ENCODE peak calls at places on chromosomes 7 and 10, in seven cellular contexts. K, H, I, B, T, L and O are unnamed samples.

GRCh38 chr10:24419067-24419466 is 210.1 kb downstream of the KIAA1217 start:
- DNase-seq in K (no peak), H (no peak), I (no peak), B (no peak), T (no peak), L (no peak), O (no peak)

GRCh38 chr7:24963218-24963617 is 16.8 kb downstream of the OSBPL3 start:
- DNase-seq in K (no peak), H (peak; percentile 32), I (no peak), B (no peak), T (peak; percentile 45), L (no peak), O (no peak)

GRCh38 chr10:35889226-35889625 is 247.1 kb upstream of the FZD8 start:
- DNase-seq in K (no peak), H (no peak), I (no peak), B (no peak), T (no peak), L (no peak), O (no peak)

GRCh38 chr7:107078517-107078966 is 34.0 kb downstream of the PRKAR2B start:
- DNase-seq in K (peak; percentile 92), H (peak; percentile 78), I (no peak), B (no peak), T (peak; percentile 76), L (no peak), O (no peak)

GRCh38 chr10:8051109-8051781 is 3.2 kb upstream of the GATA3 start:
- DNase-seq in K (peak; percentile 87), H (no peak), I (no peak), B (peak; percentile 38), T (no peak), L (peak; percentile 56), O (no peak)

GRCh38 chr10:95976295-95977229 is 66.8 kb upstream of the CCNJ start:
- DNase-seq in K (no peak), H (no peak), I (no peak), B (no peak), T (no peak), L (no peak), O (no peak)

GRCh38 chr10:113127285-113128283 is 177.5 kb downstream of the TCF7L2 start:
- DNase-seq in K (no peak), H (no peak), I (no peak), B (peak; percentile 85), T (peak; percentile 54), L (no peak), O (no peak)

GRCh38 chr7:140084972-140085371 is 22.2 kb upstream of the PARP12 start:
- DNase-seq in K (no peak), H (no peak), I (no peak), B (no peak), T (no peak), L (no peak), O (no peak)

GRCh38 chr10:103575416-103576075 is 82.0 kb downstream of the NEURL1 start:
- DNase-seq in K (no peak), H (no peak), I (no peak), B (no peak), T (no peak), L (no peak), O (no peak)

GRCh38 chr10:4391683-4392082 is 434.3 kb upstream of the AKR1E2 start:
- DNase-seq in K (peak; percentile 83), H (no peak), I (no peak), B (peak; percentile 8), T (no peak), L (no peak), O (peak; percentile 59)

GRCh38 chr7:70066844-70067243 is 468.6 kb downstream of the AUTS2 start:
- DNase-seq in K (no peak), H (no peak), I (no peak), B (no peak), T (no peak), L (no peak), O (no peak)

GRCh38 chr10:114925675-114926204 is 12.3 kb upstream of the TRUB1 start:
- DNase-seq in K (peak; percentile 56), H (peak; percentile 41), I (no peak), B (no peak), T (peak; percentile 81), L (peak; percentile 43), O (no peak)

GRCh38 chr10:48614481-48615383 is 9.9 kb upstream of the ARHGAP22 start:
- DNase-seq in K (peak; percentile 52), H (peak; percentile 34), I (no peak), B (no peak), T (peak; percentile 79), L (peak; percentile 63), O (peak; percentile 33)

GRCh38 chr7:95470452-95470851 is 15.3 kb upstream of the ASB4 start:
- DNase-seq in K (peak; percentile 38), H (peak; percentile 16), I (no peak), B (no peak), T (peak; percentile 54), L (no peak), O (no peak)

GRCh38 chr10:36531621-36532020 is 593.8 kb upstream of the ANKRD30A start:
- DNase-seq in K (no peak), H (peak; percentile 55), I (no peak), B (no peak), T (peak; percentile 64), L (no peak), O (no peak)

GRCh38 chr10:86785968-86786367 is 29.5 kb downstream of the BMPR1A start:
- DNase-seq in K (no peak), H (no peak), I (no peak), B (no peak), T (peak; percentile 26), L (no peak), O (no peak)

GRCh38 chr7:131173148-131173890 is 154.4 kb upstream of the MKLN1 start:
- DNase-seq in K (peak; percentile 47), H (peak; percentile 52), I (no peak), B (no peak), T (peak; percentile 11), L (peak; percentile 69), O (no peak)

GRCh38 chr7:23654508-23654907 is 25.5 kb upstream of the FAM221A start:
- DNase-seq in K (peak; percentile 71), H (peak; percentile 31), I (peak; percentile 65), B (no peak), T (no peak), L (peak; percentile 32), O (no peak)

GRCh38 chr7:138895700-138896099 is 85.5 kb downstream of the KIAA1549 start:
- DNase-seq in K (no peak), H (no peak), I (no peak), B (no peak), T (no peak), L (no peak), O (no peak)

GRCh38 chr10:126082067-126082466 is 185.7 kb downstream of the FANK1 start:
- DNase-seq in K (no peak), H (no peak), I (no peak), B (no peak), T (no peak), L (no peak), O (no peak)

GRCh38 chr10:72308320-72308987 is 34.7 kb downstream of the DDIT4 start:
- DNase-seq in K (no peak), H (peak; percentile 85), I (no peak), B (no peak), T (peak; percentile 93), L (no peak), O (no peak)

DNA sequence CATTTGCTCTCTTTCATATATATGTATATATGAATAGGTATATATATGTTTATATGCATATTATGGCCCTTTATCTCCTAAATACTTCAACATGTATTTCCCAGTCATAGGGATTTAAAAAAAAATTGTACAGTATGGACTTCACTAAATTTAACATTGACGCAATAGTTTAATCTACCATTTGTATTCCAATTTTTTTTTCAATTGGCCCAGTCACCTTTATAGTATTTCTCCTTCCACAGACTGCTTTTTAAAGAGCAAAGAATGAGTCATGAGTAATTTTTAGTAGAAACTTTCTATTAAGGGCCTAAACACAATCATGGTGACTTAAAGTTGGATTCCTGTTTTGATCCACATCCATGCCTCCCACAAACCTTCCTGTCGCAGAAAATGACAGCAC is 20.5 kb downstream of the CCSER2 start:
- DNase-seq in K (no peak), H (peak; percentile 88), I (no peak), B (no peak), T (peak; percentile 28), L (no peak), O (no peak)
- H2BK5ac ChIP-seq in K (no peak overlapping the region), H (peak overlapping the region; percentile 73), I (no peak overlapping the region), B (no peak overlapping the region), T (no peak overlapping the region), L (no peak overlapping the region), O (no peak overlapping the region)

DNA sequence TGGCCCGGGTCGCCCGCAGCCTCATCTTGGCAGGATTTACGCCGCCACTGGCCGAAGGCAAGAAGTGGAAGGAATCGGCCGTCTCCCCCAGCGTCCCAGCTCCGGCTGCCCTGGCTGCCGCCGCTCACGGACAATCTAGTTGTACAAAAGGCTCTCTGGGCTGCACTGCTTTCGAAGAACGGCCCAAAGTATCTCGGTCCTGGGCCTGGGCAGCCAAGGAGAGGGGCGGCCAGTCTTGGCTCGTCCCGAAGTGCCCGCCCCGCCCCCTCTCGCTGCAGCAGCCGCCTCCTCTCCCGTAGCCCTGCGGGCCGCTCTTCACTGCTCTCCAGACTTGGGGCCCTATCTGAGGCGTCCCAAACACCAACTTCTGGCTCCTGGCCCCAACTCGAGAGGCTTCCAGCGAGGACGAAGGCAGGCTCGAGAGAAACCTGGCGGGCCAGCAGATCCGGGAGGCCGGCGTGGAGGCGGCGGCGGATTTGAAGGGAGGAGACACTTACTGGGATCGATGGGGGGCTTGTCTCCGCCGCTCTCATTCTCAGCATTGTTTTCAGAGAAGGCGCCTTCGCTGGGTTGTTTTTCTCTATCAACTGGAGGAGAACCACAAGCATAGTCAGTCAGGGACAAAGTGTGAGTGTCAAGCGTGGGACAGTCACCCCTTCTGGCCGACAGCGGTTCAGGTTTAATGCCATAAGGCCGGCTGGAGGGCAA is 802 bp downstream of the HOXA9 start:
- DNase-seq in K (peak; percentile 66), H (no peak), I (peak; percentile 74), B (no peak), T (peak; percentile 65), L (no peak), O (no peak)
- H2BK5ac ChIP-seq in K (no peak overlapping the region), H (no peak overlapping the region), I (no peak overlapping the region), B (no peak overlapping the region), T (no peak overlapping the region), L (no peak overlapping the region), O (no peak overlapping the region)

DNA sequence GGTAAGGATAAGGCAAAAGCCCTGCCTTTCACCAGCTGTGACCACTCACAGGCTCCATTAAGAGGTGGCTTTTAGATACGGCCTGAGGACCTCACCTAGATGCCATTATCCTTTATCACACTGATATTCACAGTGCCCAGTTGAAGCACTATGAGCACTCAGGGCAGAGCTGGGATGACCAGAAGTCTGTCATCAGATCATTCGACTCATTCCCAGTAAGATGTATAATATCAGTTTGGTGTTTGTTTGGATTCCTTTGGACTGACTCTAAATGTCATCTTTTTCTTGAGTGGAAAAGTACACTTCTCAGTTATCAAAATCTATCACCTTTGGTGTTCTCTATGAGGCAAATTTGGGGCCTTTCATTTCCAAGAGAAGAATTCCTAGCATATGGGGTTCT is 18.7 kb downstream of the CCDC136 start:
- DNase-seq in K (no peak), H (peak; percentile 49), I (no peak), B (no peak), T (no peak), L (no peak), O (no peak)
- H2BK5ac ChIP-seq in K (no peak overlapping the region), H (no peak overlapping the region), I (no peak overlapping the region), B (no peak overlapping the region), T (no peak overlapping the region), L (no peak overlapping the region), O (no peak overlapping the region)

DNA sequence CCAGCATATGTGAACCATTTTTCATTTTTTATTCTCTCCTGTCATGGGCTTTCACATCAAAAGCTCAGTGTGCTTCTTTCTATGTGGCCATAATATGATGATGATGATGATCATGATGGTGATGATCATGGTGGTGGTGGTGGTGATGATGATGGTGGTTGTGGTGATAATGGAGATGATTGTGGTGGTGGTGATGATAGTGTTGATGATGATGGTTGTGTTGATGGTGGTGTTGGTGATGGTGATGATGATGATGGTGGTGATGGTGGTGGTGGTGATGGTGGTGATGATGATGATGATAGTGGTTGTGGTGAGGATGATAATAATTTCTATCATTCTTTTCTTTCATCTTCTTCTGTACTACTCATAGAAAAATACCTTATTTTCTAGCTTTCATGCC is 413.1 kb upstream of the VSTM2A start:
- DNase-seq in K (no peak), H (no peak), I (no peak), B (no peak), T (no peak), L (no peak), O (no peak)
- H2BK5ac ChIP-seq in K (no peak overlapping the region), H (no peak overlapping the region), I (no peak overlapping the region), B (no peak overlapping the region), T (no peak overlapping the region), L (no peak overlapping the region), O (no peak overlapping the region)